ENCODE peak calls at places on chromosomes 3 and 15, in six cellular contexts. K, H, T, Y, R and I are unnamed samples.
A peak's percentile ranks its signal among the peaks of the same experiment; 100 is the strongest.

GRCh38 chr3:38165722-38166387 is 518 bp downstream of the OXSR1 start:
- DNase-seq in H (peak; percentile 67), T (no peak), Y (peak; percentile 27), K (peak; percentile 58), R (no peak), I (no peak)

GRCh38 chr15:93706881-93707280 is 524.5 kb upstream of the MCTP2 start:
- DNase-seq in H (no peak), K (no peak), T (no peak), R (no peak), Y (no peak), I (no peak)

GRCh38 chr3:14518432-14518802 is 21.7 kb downstream of the GRIP2 start:
- DNase-seq in H (peak; percentile 38), R (no peak), K (no peak), Y (no peak), T (no peak), I (peak; percentile 27)

GRCh38 chr15:60418095-60418494 is 20.3 kb upstream of the ANXA2 start:
- DNase-seq in T (no peak), K (no peak), Y (no peak), H (no peak), R (no peak), I (no peak)

GRCh38 chr15:64746356-64746755 is 29.0 kb downstream of the RBPMS2 start:
- DNase-seq in T (no peak), K (no peak), Y (no peak), R (no peak), H (no peak), I (no peak)

GRCh38 chr3:18442743-18443669 is 17.9 kb upstream of the SATB1 start:
- DNase-seq in R (no peak), T (no peak), H (no peak), Y (no peak), K (peak; percentile 20), I (no peak)

GRCh38 chr15:64454282-64454681 is 6.1 kb upstream of the ZNF609 start:
- DNase-seq in R (no peak), H (no peak), Y (no peak), K (no peak), T (peak; percentile 71), I (no peak)

GRCh38 chr3:140216249-140216648 is 281.3 kb downstream of the CLSTN2 start:
- DNase-seq in K (peak; percentile 16), H (no peak), Y (no peak), R (no peak), T (no peak), I (no peak)

GRCh38 chr15:99106417-99107220 is 1.7 kb downstream of the SYNM start:
- DNase-seq in H (peak; percentile 48), K (no peak), T (no peak), R (peak; percentile 27), Y (no peak), I (no peak)

GRCh38 chr15:66163553-66163952 is 90.0 kb downstream of the MEGF11 start:
- DNase-seq in T (no peak), H (no peak), R (no peak), K (no peak), Y (no peak), I (no peak)

GRCh38 chr3:123287962-123288302 is 86.2 kb downstream of the SEC22A start:
- DNase-seq in H (no peak), R (no peak), T (no peak), K (no peak), Y (no peak), I (no peak)

GRCh38 chr3:62679988-62680387 is 195.2 kb downstream of the CADPS start:
- DNase-seq in R (no peak), Y (no peak), T (no peak), K (no peak), H (no peak), I (no peak)

GRCh38 chr3:129068291-129068886 is 7.8 kb downstream of the GP9 start:
- DNase-seq in R (no peak), H (no peak), K (peak; percentile 19), Y (no peak), T (no peak), I (peak; percentile 65)

GRCh38 chr15:52255935-52256334 is 39.7 kb downstream of the MYO5C start:
- DNase-seq in K (no peak), R (no peak), T (no peak), H (no peak), Y (no peak), I (no peak)

GRCh38 chr3:196531418-196531817 is 16.3 kb upstream of the SMCO1 start:
- DNase-seq in Y (no peak), R (no peak), T (no peak), H (no peak), K (no peak), I (no peak)

GRCh38 chr15:100094127-100094510 is 247.7 kb downstream of the ADAMTS17 start:
- DNase-seq in K (no peak), H (no peak), Y (peak; percentile 45), T (no peak), R (no peak), I (no peak)

GRCh38 chr15:59295742-59296090 is 77.0 kb downstream of the MYO1E start:
- DNase-seq in R (no peak), Y (no peak), H (no peak), T (no peak), K (no peak), I (no peak)

GRCh38 chr15:84604804-84605203 is 4.0 kb downstream of the ZSCAN2 start:
- DNase-seq in Y (peak; percentile 30), H (no peak), K (no peak), T (no peak), R (no peak), I (no peak)

GRCh38 chr3:61562810-61563613 is 1.6 kb downstream of the PTPRG start:
- DNase-seq in K (peak; percentile 39), H (no peak), R (no peak), T (no peak), Y (no peak), I (peak; percentile 45)

GRCh38 chr3:122271246-122271898 is 53.7 kb upstream of the CSTA start:
- DNase-seq in H (no peak), T (no peak), R (peak; percentile 54), Y (no peak), K (no peak), I (no peak)

GRCh38 chr3:124273651-124274050 is 281.7 kb upstream of the ROPN1 start:
- DNase-seq in K (no peak), T (no peak), Y (no peak), R (no peak), H (no peak), I (no peak)

GRCh38 chr3:64803469-64803868 is 115.7 kb upstream of the ADAMTS9 start:
- DNase-seq in Y (no peak), R (no peak), T (no peak), K (no peak), H (no peak), I (no peak)

GRCh38 chr3:66539466-66539989 is 38.7 kb upstream of the LRIG1 start:
- DNase-seq in T (no peak), K (no peak), R (no peak), Y (no peak), H (no peak), I (no peak)
- H3K27ac ChIP-seq in T (no peak overlapping the region), K (no peak overlapping the region), R (no peak overlapping the region), Y (no peak overlapping the region), H (no peak overlapping the region), I (no peak overlapping the region)

GRCh38 chr15:42385206-42385979 is 26.1 kb downstream of the CAPN3 start:
- DNase-seq in R (no peak), Y (peak; percentile 10), T (peak; percentile 36), K (peak; percentile 90), H (no peak), I (no peak)

GRCh38 chr15:42385980-42386695 is 26.8 kb downstream of the CAPN3 start:
- DNase-seq in Y (no peak), R (no peak), K (no peak), T (no peak), H (no peak), I (no peak)

GRCh38 chr15:42387603-42388002 is 28.3 kb downstream of the CAPN3 start:
- DNase-seq in K (no peak), T (no peak), Y (peak; percentile 15), R (no peak), H (no peak), I (no peak)

DNA sequence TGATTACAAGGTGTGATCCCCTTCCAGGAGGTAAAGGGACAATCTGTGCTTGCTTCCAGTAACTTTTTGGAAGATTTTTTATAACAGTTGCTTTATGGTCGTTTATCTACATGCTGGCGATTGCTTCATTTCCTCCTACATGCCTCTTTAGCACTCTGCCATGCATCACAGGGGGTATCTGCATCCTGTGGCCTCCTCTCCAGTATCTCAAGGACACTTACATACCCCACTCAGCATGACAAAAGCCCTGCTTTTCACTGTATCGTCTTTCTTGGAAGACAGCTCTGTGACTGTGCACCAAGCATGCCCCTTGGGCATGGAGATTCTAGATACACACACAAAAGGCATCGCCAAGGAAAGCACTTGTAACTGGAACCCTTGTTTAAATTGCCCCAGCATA is 25.3 kb downstream of the CAPN3 start:
- DNase-seq in H (no peak), R (no peak), K (peak; percentile 72), T (no peak), Y (no peak), I (no peak)
- H3K4me1 ChIP-seq in H (no peaks in the 10 kb centered on the region), R (no peaks in the 10 kb centered on the region), K (peaks cover 15% of the 10 kb centered on the region), T (no peaks in the 10 kb centered on the region), Y (no peaks in the 10 kb centered on the region), I (peaks cover 3% of the 10 kb centered on the region)

DNA sequence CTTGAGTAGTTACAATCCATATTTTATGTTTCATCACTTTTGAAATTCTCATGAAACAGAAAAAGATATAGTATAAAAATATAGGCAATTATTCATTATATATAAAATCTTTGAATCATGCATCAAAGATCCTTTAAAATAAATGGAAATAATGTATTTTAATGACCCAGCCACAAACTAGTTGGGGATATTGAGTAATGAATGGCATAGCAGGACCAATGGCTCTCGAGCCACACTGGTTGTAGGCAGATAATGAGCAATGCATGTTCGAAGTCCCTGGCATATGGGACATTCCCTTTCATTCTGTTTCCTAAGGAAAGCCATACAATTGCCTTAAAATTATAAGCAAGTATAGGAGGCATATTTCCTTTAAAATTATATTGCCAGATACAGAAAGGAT is 107.4 kb upstream of the IL12A start:
- DNase-seq in K (no peak), T (no peak), R (no peak), H (no peak), Y (no peak), I (no peak)
- H3K27ac ChIP-seq in K (no peak overlapping the region), T (no peak overlapping the region), R (no peak overlapping the region), H (peak overlapping the region; percentile 72), Y (no peak overlapping the region), I (no peak overlapping the region)

GRCh38 chr3:195153121-195153520 is 117.8 kb downstream of the XXYLT1 start:
- DNase-seq in H (no peak), Y (no peak), R (no peak), K (peak; percentile 65), T (no peak), I (peak; percentile 50)

GRCh38 chr3:195151866-195152526 is 119.0 kb downstream of the XXYLT1 start:
- DNase-seq in H (no peak), R (no peak), K (no peak), T (no peak), Y (peak; percentile 90), I (no peak)

GRCh38 chr3:195149292-195149691 is 121.7 kb downstream of the XXYLT1 start:
- DNase-seq in Y (no peak), H (no peak), R (no peak), K (no peak), T (no peak), I (no peak)

GRCh38 chr3:195150194-195151118 is 120.5 kb downstream of the XXYLT1 start:
- DNase-seq in T (no peak), H (peak; percentile 56), Y (peak; percentile 89), K (peak; percentile 85), R (no peak), I (peak; percentile 85)

DNA sequence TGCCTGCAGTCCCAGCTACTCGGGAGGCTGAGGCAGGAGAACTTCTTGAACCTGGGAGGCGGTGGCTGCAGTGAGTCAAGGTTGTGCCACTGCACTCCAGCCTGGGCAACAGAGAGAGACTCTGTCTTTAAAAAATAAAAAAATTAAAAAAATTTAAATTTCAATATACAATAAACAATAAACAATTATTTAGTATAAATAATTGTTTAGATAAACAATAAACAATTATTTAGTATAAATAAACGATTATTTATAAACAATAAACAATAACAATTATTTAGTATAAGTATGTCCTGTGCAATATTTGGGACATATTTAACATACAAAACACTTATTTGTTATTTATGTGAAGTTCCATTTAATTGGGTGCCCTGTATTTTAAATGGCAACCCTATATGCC is 119.6 kb downstream of the XXYLT1 start:
- DNase-seq in Y (no peak), H (no peak), T (no peak), R (no peak), K (no peak), I (no peak)
- H3K4me1 ChIP-seq in Y (peaks cover 58% of the 10 kb centered on the region), H (peaks cover 9% of the 10 kb centered on the region), T (peaks cover 49% of the 10 kb centered on the region), R (peaks cover 46% of the 10 kb centered on the region), K (peaks cover 78% of the 10 kb centered on the region), I (peaks cover 23% of the 10 kb centered on the region)